ENCODE peak calls at places on chromosome 16, in ten cellular contexts. W is sigmoid colon, Q is Peyer's patch, N is body of pancreas, F is A549, P is adrenal gland, Z is H54, C is IMR-90, V is ovary, T is testis. A is an unnamed sample.

GRCh38 chr16:82655315-82655714 is 28.5 kb downstream of the CDH13 start:
- DNase-seq in Q (peak), C (peak), T (no peak), Z (no peak), W (peak), V (no peak), N (no peak), P (no peak), F (no peak), A (peak)

GRCh38 chr16:73095885-73096341 is 48.0 kb upstream of the ZFHX3 start:
- DNase-seq in T (no peak), W (no peak), C (no peak), N (peak), P (peak), Q (no peak), V (no peak), Z (no peak), F (no peak), A (no peak)

GRCh38 chr16:87819983-87820382 is 49.3 kb downstream of the SLC7A5 start:
- DNase-seq in P (no peak), N (no peak), F (no peak), W (no peak), Z (no peak), T (no peak), C (no peak), V (no peak), Q (no peak), A (no peak)

GRCh38 chr16:50137268-50137667 is 15.8 kb upstream of the TENT4B start:
- DNase-seq in Q (no peak), T (no peak), W (no peak), P (no peak), F (no peak), N (no peak), Z (no peak), V (no peak), C (no peak), A (no peak)

GRCh38 chr16:9297437-9298113 is 206.1 kb downstream of the HAPSTR1 start:
- DNase-seq in N (no peak), F (peak), W (peak), Z (peak), C (no peak), Q (peak), P (peak), V (peak), T (peak), A (peak)

GRCh38 chr16:55478827-55479559 is at the start of gene MMP2:
- DNase-seq in W (peak), T (peak), V (peak), C (peak), F (no peak), Z (peak), N (peak), P (peak), Q (peak), A (peak)

GRCh38 chr16:72992142-72992601 is 55.8 kb downstream of the ZFHX3 start:
- DNase-seq in N (no peak), V (no peak), T (no peak), W (no peak), F (no peak), C (no peak), P (no peak), Q (peak), Z (no peak), A (peak)

GRCh38 chr16:73019456-73020362 is 28.2 kb downstream of the ZFHX3 start:
- DNase-seq in C (peak), F (peak), Q (peak), T (no peak), N (peak), Z (peak), P (peak), V (no peak), W (peak), A (peak)

GRCh38 chr16:12214509-12214908 is 238.0 kb downstream of the SNX29 start:
- DNase-seq in T (no peak), P (no peak), F (no peak), Q (no peak), N (no peak), W (no peak), V (no peak), Z (no peak), C (no peak), A (no peak)

GRCh38 chr16:29806096-29806579 is at the start of gene MAZ:
- DNase-seq in P (peak), N (peak), W (no peak), V (no peak), T (no peak), F (no peak), Z (peak), C (peak), Q (peak), A (no peak)

GRCh38 chr16:22843122-22843521 is 29.2 kb downstream of the HS3ST2 start:
- DNase-seq in N (no peak), T (no peak), Q (no peak), V (no peak), Z (no peak), W (no peak), C (no peak), P (no peak), F (no peak), A (no peak)

DNA sequence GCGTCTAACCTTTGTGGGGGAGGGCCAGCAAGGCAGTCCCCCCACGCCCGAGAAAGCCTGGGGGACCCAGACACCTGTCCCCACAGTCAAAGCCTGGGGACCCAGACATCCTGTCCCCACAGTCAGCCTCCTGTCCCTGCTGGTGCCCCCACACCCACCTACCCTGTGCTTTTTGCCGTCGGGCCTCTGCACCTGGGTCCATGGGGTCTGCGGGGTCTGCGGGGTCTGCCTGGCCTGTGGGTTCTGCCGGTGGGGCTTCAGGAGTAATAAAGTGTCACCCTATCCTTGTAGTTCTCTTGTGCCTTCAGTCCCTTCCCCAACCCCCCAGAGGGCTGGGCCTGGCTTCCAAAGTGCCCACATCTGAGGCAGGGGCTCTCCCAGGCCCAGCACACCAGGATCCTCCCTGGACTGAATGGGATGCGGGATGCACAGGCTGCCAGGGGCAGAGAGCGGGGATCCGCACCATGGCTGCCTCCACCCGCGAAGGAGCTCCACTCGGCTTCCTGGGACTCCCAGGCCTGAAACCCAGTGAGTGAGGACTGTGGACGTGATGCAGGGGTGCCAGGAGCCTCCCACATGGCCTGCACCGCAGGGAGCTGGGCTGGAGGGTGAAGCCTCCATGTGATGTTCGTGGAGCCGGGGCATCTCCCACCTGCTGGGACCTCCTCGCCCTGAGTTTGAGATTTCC is 16.3 kb upstream of the DPEP1 start:
- DNase-seq in N (no peak), C (no peak), W (no peak), P (no peak), V (no peak), F (no peak), Q (no peak), Z (peak), T (no peak), A (no peak)
- TF ChIP-seq POLR2A in N (no peak), C (no peak), W (no peak), P (no peak), V (no peak), F (no peak), Q (no peak), Z (no peak), T (no peak), A (no peak)

DNA sequence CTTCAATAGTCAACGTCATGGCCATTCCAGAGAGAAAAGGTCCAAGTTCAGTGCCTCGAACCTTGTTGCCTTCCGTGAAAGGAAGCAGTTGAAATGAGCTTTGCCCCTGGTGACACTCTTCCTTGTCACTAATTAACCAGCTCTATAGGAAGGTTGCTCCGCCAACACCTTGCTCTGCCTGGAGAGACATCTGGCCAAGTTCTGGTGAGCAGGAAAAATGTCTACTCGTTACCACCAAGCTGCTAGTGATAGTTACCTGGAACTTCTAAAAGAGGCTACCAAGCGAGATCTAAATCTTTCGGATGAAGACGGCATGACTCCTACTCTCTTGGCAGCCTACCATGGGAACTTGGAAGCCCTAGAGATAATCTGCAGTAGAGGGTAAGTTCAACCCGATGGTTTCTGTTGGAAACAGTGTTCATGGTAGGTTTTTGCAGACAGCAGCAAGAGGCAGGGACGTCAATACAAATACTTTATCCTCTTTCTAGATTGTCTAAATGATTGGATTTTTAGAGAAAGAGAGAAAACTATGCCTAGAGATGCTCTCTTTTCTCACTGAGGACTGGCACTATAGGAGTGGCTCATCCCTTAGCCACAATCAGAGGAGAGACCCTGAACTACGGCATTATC is at the start of gene ANKS4B:
- DNase-seq in V (no peak), N (peak), Q (peak), T (no peak), W (no peak), F (no peak), C (no peak), Z (no peak), P (no peak), A (no peak)
- TF ChIP-seq POLR2A in V (no peak), N (no peak), Q (peak), T (no peak), W (no peak), F (no peak), C (no peak), Z (no peak), P (no peak), A (no peak)

GRCh38 chr16:4249546-4249945 is 7.7 kb upstream of the SRL start:
- DNase-seq in W (no peak), N (no peak), V (no peak), Z (no peak), P (no peak), T (no peak), F (no peak), Q (no peak), C (no peak), A (no peak)

GRCh38 chr16:4257646-4258556 is 14.9 kb downstream of the TFAP4 start:
- DNase-seq in F (no peak), Z (no peak), P (no peak), C (no peak), T (peak), Q (peak), V (peak), W (no peak), N (no peak), A (no peak)

GRCh38 chr16:4253394-4254150 is 11.7 kb upstream of the SRL start:
- DNase-seq in Q (peak), V (peak), C (peak), Z (peak), T (peak), P (peak), N (peak), W (peak), F (peak), A (peak)
- TF ChIP-seq POLR2A in Q (peak), V (peak), C (peak), Z (peak), T (peak), P (peak), N (peak), W (peak), F (peak), A (peak)

GRCh38 chr16:69443809-69444611 is 19.6 kb downstream of the CYB5B start:
- DNase-seq in P (peak), W (peak), Q (peak), Z (no peak), V (peak), N (no peak), C (peak), F (no peak), T (peak), A (no peak)
- TF ChIP-seq POLR2A in P (peak), W (no peak), Q (no peak), Z (no peak), V (no peak), N (no peak), C (no peak), F (no peak), T (no peak), A (no peak)

GRCh38 chr16:4096509-4096908 is 19.7 kb downstream of the ADCY9 start:
- DNase-seq in T (peak), Q (no peak), Z (no peak), N (no peak), P (no peak), F (no peak), V (no peak), C (no peak), W (no peak), A (no peak)

GRCh38 chr16:4092547-4093265 is 23.5 kb downstream of the ADCY9 start:
- DNase-seq in V (no peak), W (no peak), C (no peak), N (no peak), Q (no peak), F (no peak), Z (no peak), T (no peak), P (no peak), A (no peak)

GRCh38 chr16:4093495-4094137 is 22.6 kb downstream of the ADCY9 start:
- DNase-seq in N (no peak), W (peak), C (peak), V (no peak), P (no peak), F (no peak), T (peak), Q (peak), Z (no peak), A (no peak)

GRCh38 chr16:4091638-4092037 is 24.6 kb downstream of the ADCY9 start:
- DNase-seq in T (no peak), V (no peak), W (no peak), Z (no peak), F (no peak), Q (no peak), C (no peak), N (peak), P (no peak), A (peak)

GRCh38 chr16:4094138-4094773 is 22.0 kb downstream of the ADCY9 start:
- DNase-seq in V (no peak), N (no peak), W (no peak), Q (peak), C (no peak), F (no peak), Z (no peak), T (peak), P (no peak), A (no peak)
- TF ChIP-seq POLR2A in V (no peak), N (no peak), W (no peak), Q (no peak), C (no peak), F (no peak), Z (no peak), T (no peak), P (no peak), A (no peak)

DNA sequence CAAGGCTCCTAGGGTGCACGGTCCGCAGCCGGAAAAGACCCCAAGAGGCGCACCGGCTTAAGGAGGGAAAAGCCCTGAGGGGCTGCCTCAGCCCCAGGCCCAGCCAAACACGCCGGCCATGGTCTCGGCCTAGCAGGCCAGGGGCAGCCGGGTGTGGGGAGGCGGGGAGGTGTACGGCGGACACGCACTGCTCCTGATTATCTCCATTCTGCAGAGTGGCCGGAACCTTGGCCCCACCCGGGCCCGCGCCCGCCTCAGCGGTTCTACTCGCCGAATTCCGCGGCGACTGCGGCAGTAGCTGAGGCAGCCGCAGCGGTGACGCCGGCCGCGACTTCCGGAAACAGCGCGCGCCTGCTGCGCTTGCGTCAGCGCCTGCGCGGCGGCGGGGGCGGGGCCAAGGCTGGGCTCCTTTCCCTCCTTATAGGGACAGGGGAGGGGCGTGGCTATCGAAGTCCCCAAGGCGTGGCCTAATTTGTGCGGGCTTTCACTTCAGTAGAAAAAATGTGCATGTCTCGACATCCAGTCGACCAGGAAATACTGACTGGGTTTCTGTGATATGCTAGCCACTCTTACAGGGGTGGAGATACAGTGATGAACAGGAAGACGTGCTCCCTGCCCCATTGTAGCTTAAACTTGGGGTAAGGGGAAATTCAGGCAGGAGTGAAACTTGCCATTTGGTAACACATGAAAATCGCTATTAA is at the start of gene PARN:
- DNase-seq in W (peak), Q (peak), Z (peak), C (peak), P (peak), V (peak), T (peak), F (peak), N (peak), A (peak)
- TF ChIP-seq POLR2A in W (peak), Q (peak), Z (peak), C (peak), P (peak), V (peak), T (peak), F (peak), N (peak), A (peak)

A was measured in NB4.